ENCODE peak calls at places on chromosomes 2 and 18, in nine cellular contexts. X, L, S, E, B, W, H, N and Z are unnamed samples.

GRCh38 chr18:13540783-13541182 is 185.6 kb downstream of the FAM210A start:
- DNase-seq in X (no peak), L (no peak), S (no peak), E (no peak), B (no peak), W (no peak), H (no peak), N (no peak), Z (peak; percentile 28)

GRCh38 chr2:236663267-236663666 is 93.6 kb downstream of the ACKR3 start:
- DNase-seq in X (no peak), L (peak; percentile 91), S (no peak), E (no peak), B (no peak), W (no peak), H (peak; percentile 91), N (peak; percentile 83), Z (no peak)

GRCh38 chr18:48621240-48621639 is 82.4 kb downstream of the CTIF start:
- DNase-seq in X (peak; percentile 85), L (peak; percentile 75), S (no peak), E (peak; percentile 76), B (no peak), W (no peak), H (peak; percentile 66), N (no peak), Z (no peak)

GRCh38 chr2:33978471-33978870 is 379.4 kb upstream of the FAM98A start:
- DNase-seq in X (no peak), L (no peak), S (no peak), E (no peak), B (no peak), W (no peak), H (no peak), N (no peak), Z (no peak)

GRCh38 chr2:85754313-85755095 is 713 bp downstream of the ATOH8 start:
- DNase-seq in X (peak; percentile 60), L (peak; percentile 58), S (no peak), E (no peak), B (peak; percentile 86), W (peak; percentile 39), H (peak; percentile 57), N (peak; percentile 71), Z (peak; percentile 89)

GRCh38 chr2:193462411-193462810 is 1267.7 kb upstream of the TMEFF2 start:
- DNase-seq in X (no peak), L (no peak), S (no peak), E (no peak), B (no peak), W (no peak), H (no peak), N (no peak), Z (no peak)

GRCh38 chr2:85914525-85914881 is 25.7 kb upstream of the ST3GAL5 start:
- DNase-seq in X (no peak), L (no peak), S (no peak), E (no peak), B (no peak), W (no peak), H (no peak), N (no peak), Z (no peak)

GRCh38 chr18:59035591-59035990 is 104.1 kb upstream of the SEC11C start:
- DNase-seq in X (no peak), L (no peak), S (no peak), E (no peak), B (no peak), W (no peak), H (no peak), N (no peak), Z (peak; percentile 29)

GRCh38 chr18:9008709-9009635 is 93.5 kb upstream of the NDUFV2 start:
- DNase-seq in X (no peak), L (no peak), S (peak; percentile 93), E (no peak), B (no peak), W (no peak), H (no peak), N (no peak), Z (no peak)

GRCh38 chr2:127676906-127677305 is 1.6 kb upstream of the LIMS2 start:
- DNase-seq in X (no peak), L (no peak), S (no peak), E (no peak), B (no peak), W (no peak), H (no peak), N (peak; percentile 38), Z (peak; percentile 44)

GRCh38 chr2:17793803-17794349 is 22.4 kb upstream of the MSGN1 start:
- DNase-seq in X (peak; percentile 23), L (no peak), S (no peak), E (peak; percentile 31), B (no peak), W (no peak), H (no peak), N (no peak), Z (no peak)

GRCh38 chr2:9554841-9555337 is 741 bp downstream of the ADAM17 start:
- DNase-seq in X (peak; percentile 95), L (peak; percentile 94), S (no peak), E (peak; percentile 66), B (peak; percentile 73), W (peak; percentile 82), H (peak; percentile 94), N (no peak), Z (no peak)

GRCh38 chr18:25351773-25352628 is at the start of gene ZNF521:
- DNase-seq in X (peak; percentile 88), L (peak; percentile 92), S (peak; percentile 92), E (peak; percentile 91), B (peak; percentile 96), W (peak; percentile 72), H (peak; percentile 92), N (peak; percentile 92), Z (peak; percentile 92)

GRCh38 chr18:13726972-13727331 is 479 bp downstream of the RNMT start:
- DNase-seq in X (peak; percentile 70), L (peak; percentile 64), S (peak; percentile 31), E (peak; percentile 31), B (peak; percentile 79), W (no peak), H (peak; percentile 71), N (peak; percentile 84), Z (peak; percentile 84)

GRCh38 chr2:15560404-15560987 is 638 bp downstream of the NBAS start:
- DNase-seq in X (peak; percentile 48), L (peak; percentile 32), S (no peak), E (no peak), B (peak; percentile 55), W (peak; percentile 49), H (peak; percentile 24), N (no peak), Z (peak; percentile 70)

GRCh38 chr2:160394153-160394552 is 99.5 kb downstream of the RBMS1 start:
- DNase-seq in X (no peak), L (no peak), S (no peak), E (no peak), B (no peak), W (peak; percentile 82), H (no peak), N (no peak), Z (no peak)

GRCh38 chr2:121502246-121502645 is 28.4 kb upstream of the RNU4ATAC start:
- DNase-seq in X (peak; percentile 85), L (peak; percentile 22), S (no peak), E (peak; percentile 93), B (no peak), W (no peak), H (peak; percentile 42), N (no peak), Z (no peak)

GRCh38 chr2:122074201-122074600 is 318.8 kb downstream of the TSN start:
- DNase-seq in X (no peak), L (no peak), S (no peak), E (no peak), B (no peak), W (no peak), H (no peak), N (no peak), Z (no peak)

GRCh38 chr2:10331702-10332401 is 29.1 kb downstream of the HPCAL1 start:
- DNase-seq in X (no peak), L (no peak), S (peak; percentile 39), E (no peak), B (no peak), W (peak; percentile 91), H (no peak), N (peak; percentile 34), Z (no peak)

GRCh38 chr2:8633735-8634313 is 48.0 kb upstream of the ID2 start:
- DNase-seq in X (peak; percentile 87), L (peak; percentile 90), S (no peak), E (peak; percentile 63), B (no peak), W (no peak), H (peak; percentile 88), N (no peak), Z (no peak)

GRCh38 chr18:22465859-22466602 is 48.3 kb upstream of the CTAGE1 start:
- DNase-seq in X (peak; percentile 97), L (peak; percentile 94), S (peak; percentile 84), E (peak; percentile 84), B (no peak), W (peak; percentile 5), H (peak; percentile 93), N (no peak), Z (no peak)
- H3K4me3 ChIP-seq in X (no peak overlapping the region), L (no peak overlapping the region), S (no peak overlapping the region), E (no peak overlapping the region), B (no peak overlapping the region), W (no peak overlapping the region), H (peak overlapping the region; percentile 0), N (no peak overlapping the region), Z (no peak overlapping the region)

GRCh38 chr2:137096693-137097092 is 331.3 kb downstream of the THSD7B start:
- DNase-seq in X (no peak), L (no peak), S (no peak), E (no peak), B (peak; percentile 19), W (no peak), H (no peak), N (no peak), Z (peak; percentile 73)
- TF ChIP-seq CTCF in X (no peak), L (no peak), S (no peak), E (peak; percentile 10), B (peak; percentile 59), W (peak; percentile 13), H (peak; percentile 10), N (no peak), Z (peak; percentile 81)

GRCh38 chr18:73688851-73689659 is 458.6 kb downstream of the FBXO15 start:
- DNase-seq in X (peak; percentile 83), L (peak; percentile 83), S (no peak), E (peak; percentile 90), B (peak; percentile 36), W (no peak), H (peak; percentile 81), N (no peak), Z (peak; percentile 57)
- H3K4me3 ChIP-seq in X (no peak overlapping the region), L (no peak overlapping the region), S (no peak overlapping the region), E (no peak overlapping the region), B (no peak overlapping the region), W (no peak overlapping the region), H (no peak overlapping the region), N (no peak overlapping the region), Z (no peak overlapping the region)

DNA sequence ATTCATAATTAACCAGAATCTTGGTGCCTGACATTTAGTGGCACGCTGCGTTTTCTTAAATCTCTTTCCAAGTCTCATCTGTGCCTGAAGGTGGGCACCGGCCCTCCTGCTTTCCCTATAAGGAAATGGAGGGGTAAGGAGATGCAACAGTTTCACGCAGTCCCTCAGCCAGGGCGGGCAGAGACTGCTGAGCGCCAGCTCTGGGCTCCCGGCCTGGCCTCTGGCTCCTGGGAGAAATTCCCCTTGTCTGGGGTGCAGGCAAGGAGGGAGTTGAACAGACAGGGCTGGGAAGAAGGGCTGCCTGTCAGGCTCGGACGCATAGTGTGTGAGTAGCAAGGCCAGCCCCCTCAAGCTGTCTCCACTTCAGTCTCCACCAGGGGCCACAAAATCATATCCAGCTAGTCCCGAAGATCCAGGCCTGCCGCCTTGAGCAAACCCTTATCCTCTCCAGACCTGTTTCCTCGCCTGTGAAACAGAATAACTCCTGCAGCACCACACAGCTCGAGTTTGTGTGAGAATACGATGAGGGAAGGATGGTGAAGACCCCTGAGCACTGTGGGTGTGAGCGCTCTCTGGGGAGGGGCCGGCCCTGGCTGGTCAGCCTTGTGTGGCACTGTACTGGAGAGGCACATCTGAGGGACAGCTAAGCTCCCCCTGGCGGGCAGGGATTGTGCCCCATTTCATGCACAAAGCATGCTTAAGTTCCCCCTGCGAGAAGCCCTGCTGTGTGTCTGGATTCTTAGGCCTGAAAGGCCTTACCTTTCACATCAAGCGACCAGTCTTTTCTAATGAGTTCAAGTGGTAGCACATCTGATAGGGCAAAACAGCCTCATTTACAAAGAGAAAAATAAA is 33.8 kb downstream of the SDC1 start:
- DNase-seq in X (no peak), L (peak; percentile 39), S (no peak), E (peak; percentile 34), B (peak; percentile 87), W (peak; percentile 49), H (peak; percentile 23), N (no peak), Z (peak; percentile 90)
- TF ChIP-seq CTCF in X (peak; percentile 42), L (peak; percentile 35), S (no peak), E (peak; percentile 9), B (peak; percentile 57), W (peak; percentile 34), H (peak; percentile 30), N (no peak), Z (peak; percentile 70)